ENCODE peak calls at places on chromosome 10, in six cellular contexts. E is astrocyte; N is colonic mucosa; U is IMR-90; G is CD8-positive, alpha-beta memory T cell; M is upper lobe of right lung. B is an unnamed sample.

GRCh38 chr10:130300608-130301025 is 164.4 kb downstream of the GLRX3 start:
- DNase-seq in E (no peak), N (no peak), U (no peak), G (peak), M (peak), B (no peak)

GRCh38 chr10:109327266-109327665 is 596.0 kb downstream of the XPNPEP1 start:
- DNase-seq in E (peak), N (no peak), U (no peak), G (no peak), M (no peak), B (no peak)

GRCh38 chr10:62056660-62057059 is 155.2 kb downstream of the ARID5B start:
- DNase-seq in E (no peak), N (no peak), U (no peak), G (no peak), M (no peak), B (no peak)

GRCh38 chr10:8051109-8051781 is 3.2 kb upstream of the GATA3 start:
- DNase-seq in E (no peak), N (no peak), U (no peak), G (peak), M (no peak), B (no peak)

GRCh38 chr10:130934333-130935035 is 377.0 kb downstream of the TCERG1L start:
- DNase-seq in E (no peak), N (no peak), U (no peak), G (no peak), M (no peak), B (no peak)

GRCh38 chr10:117461766-117462423 is 80.7 kb upstream of the EMX2 start:
- DNase-seq in E (peak), N (peak), U (peak), G (no peak), M (no peak), B (peak)

GRCh38 chr10:132708936-132709335 is 77.0 kb downstream of the NKX6-2 start:
- DNase-seq in E (no peak), N (no peak), U (no peak), G (no peak), M (peak), B (no peak)

GRCh38 chr10:123205041-123205440 is 50.8 kb downstream of the BUB3 start:
- DNase-seq in E (no peak), N (no peak), U (no peak), G (no peak), M (no peak), B (no peak)

GRCh38 chr10:45001382-45002148 is 842 bp downstream of the ZNF22 start:
- DNase-seq in E (peak), N (peak), U (peak), G (no peak), M (peak), B (peak)

GRCh38 chr10:43238462-43238861 is 28.4 kb downstream of the RASGEF1A start:
- DNase-seq in E (no peak), N (no peak), U (no peak), G (no peak), M (peak), B (no peak)

GRCh38 chr10:114255227-114255626 is 16.2 kb downstream of the VWA2 start:
- DNase-seq in E (no peak), N (no peak), U (no peak), G (no peak), M (no peak), B (no peak)

GRCh38 chr10:95906675-95907453 is 911 bp upstream of the CC2D2B start:
- DNase-seq in E (peak), N (peak), U (peak), G (peak), M (no peak), B (peak)
- H3K27ac ChIP-seq in E (peak), N (peak), U (peak), G (peak), M (peak), B (peak)

GRCh38 chr10:101538481-101538880 is 49.6 kb downstream of the POLL start:
- DNase-seq in E (no peak), N (no peak), U (no peak), G (no peak), M (no peak), B (no peak)
- H3K27ac ChIP-seq in E (no peak), N (no peak), U (no peak), G (no peak), M (no peak), B (no peak)

GRCh38 chr10:86087716-86088115 is 278.9 kb downstream of the GRID1 start:
- DNase-seq in E (no peak), N (no peak), U (no peak), G (no peak), M (no peak), B (no peak)
- H3K27ac ChIP-seq in E (no peak), N (no peak), U (no peak), G (no peak), M (no peak), B (no peak)

DNA sequence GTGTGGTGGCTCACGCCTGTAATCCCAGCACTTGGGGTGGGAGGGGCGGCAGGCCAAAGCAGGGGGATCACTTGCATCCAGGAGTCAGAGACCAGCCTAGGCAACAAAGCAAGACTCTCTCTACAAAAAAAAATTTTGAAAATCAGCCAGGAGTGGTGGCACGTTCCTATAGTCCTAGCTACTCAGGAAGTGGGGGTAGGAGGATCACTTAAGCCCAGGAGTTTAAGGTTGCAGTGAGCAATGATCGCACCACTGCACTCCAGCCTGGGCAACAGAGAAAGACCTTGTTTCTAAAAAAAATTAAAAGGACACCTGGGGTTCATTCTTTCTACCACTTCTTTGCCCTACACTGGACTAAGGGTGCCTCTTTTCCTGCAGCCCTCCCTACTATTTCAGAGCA is 15.1 kb downstream of the WAPL start:
- DNase-seq in E (no peak), N (no peak), U (no peak), G (no peak), M (no peak), B (no peak)
- H3K27ac ChIP-seq in E (no peak), N (no peak), U (no peak), G (no peak), M (no peak), B (no peak)

DNA sequence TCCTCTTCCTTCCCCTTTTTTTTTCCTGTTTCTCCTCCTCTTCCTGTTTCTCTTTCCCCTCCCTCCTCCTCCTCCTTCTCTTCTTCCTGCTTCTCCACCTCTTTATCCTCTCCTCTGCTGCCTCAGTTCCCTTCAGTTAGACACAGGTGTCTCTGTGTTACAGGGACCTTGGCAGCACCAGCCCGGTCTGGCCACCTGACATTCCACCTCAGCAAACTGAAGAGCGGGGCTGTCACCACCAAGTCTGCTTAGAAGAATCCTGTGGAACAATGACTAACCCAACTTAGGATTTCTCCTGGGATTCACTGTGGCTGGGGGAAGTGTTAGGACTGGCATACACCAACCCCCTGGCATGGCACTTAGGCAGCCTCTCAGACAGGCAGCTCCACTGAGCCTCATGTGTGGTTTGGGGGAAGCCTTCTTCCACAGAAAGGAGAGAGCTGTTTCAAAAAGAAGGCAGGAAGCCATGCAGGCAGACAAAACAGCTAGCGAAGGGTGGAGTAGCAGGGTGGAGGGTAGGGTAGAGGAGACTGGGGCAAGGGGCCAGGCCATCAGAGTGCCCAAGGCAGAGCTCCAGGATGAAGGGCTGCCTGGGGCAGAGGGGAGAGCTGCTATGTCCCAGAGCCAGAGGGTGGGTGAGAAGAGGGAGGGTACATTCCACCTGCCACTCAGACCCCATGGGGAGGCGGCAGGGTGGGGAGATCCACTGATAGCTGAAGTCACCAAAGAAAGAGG is 13.2 kb upstream of the GDF10 start:
- DNase-seq in E (no peak), N (no peak), U (no peak), G (peak), M (no peak), B (no peak)
- H3K27ac ChIP-seq in E (no peak), N (no peak), U (no peak), G (no peak), M (no peak), B (no peak)